ENCODE peak calls at places on chromosome 9, in eight cellular contexts. L is left ventricle myocardium inferior; H is MM.1S; G is stimulated activated CD4-positive, alpha-beta T cell treated with anti-CD3 and anti-CD28 coated beads, Interleukin-15, amount 100 ng/mL, for 48 hours; J is left cardiac atrium; R is kidney; N is T-helper 2 cell; Q is sciatic nerve. S is an unnamed sample.

GRCh38 chr9:113541019-113541900 is 77.7 kb downstream of the RGS3 start:
- DNase-seq in R (no peak), J (no peak), H (no peak), L (no peak), N (no peak), Q (peak), G (no peak), S (no peak)

GRCh38 chr9:93958121-93958874 is 3.1 kb upstream of the BARX1 start:
- DNase-seq in Q (no peak), J (no peak), H (no peak), R (no peak), L (no peak), N (no peak), G (no peak), S (no peak)

GRCh38 chr9:87664153-87665060 is 61.5 kb upstream of the CTSL start:
- DNase-seq in R (no peak), J (no peak), L (no peak), G (no peak), H (no peak), Q (no peak), N (no peak), S (no peak)

GRCh38 chr9:91255327-91255726 is 106.4 kb downstream of the AUH start:
- DNase-seq in H (no peak), R (no peak), J (no peak), L (no peak), G (no peak), N (no peak), Q (no peak), S (no peak)

GRCh38 chr9:123929870-123930831 is at the start of gene DENND1A:
- DNase-seq in G (peak), H (peak), J (peak), N (peak), R (peak), L (peak), Q (peak), S (peak)

GRCh38 chr9:134671341-134672113 is 29.9 kb downstream of the COL5A1 start:
- DNase-seq in G (no peak), J (no peak), H (no peak), Q (peak), N (no peak), R (peak), L (no peak), S (no peak)

GRCh38 chr9:79430599-79430998 is 141.2 kb upstream of the TLE4 start:
- DNase-seq in R (no peak), N (no peak), Q (no peak), H (no peak), J (no peak), L (no peak), G (no peak), S (no peak)

GRCh38 chr9:116260531-116260930 is 106.9 kb downstream of the PAPPA start:
- DNase-seq in R (no peak), L (no peak), J (no peak), H (no peak), Q (no peak), G (no peak), N (no peak), S (no peak)

GRCh38 chr9:133644968-133645765 is 9.0 kb downstream of the DBH start:
- DNase-seq in Q (no peak), N (no peak), R (peak), H (no peak), J (no peak), G (no peak), L (no peak), S (no peak)

S was measured in DND-41.